ENCODE peak calls at places on chromosome 5, in five cellular contexts. K is naive thymus-derived CD4-positive, alpha-beta T cell; F is epithelial cell of esophagus; H is adrenal gland; D is HAP-1. T is an unnamed sample.

GRCh38 chr5:68012429-68012828 is 203.1 kb upstream of the PIK3R1 start:
- DNase-seq in K (no peak), F (peak; percentile 20), H (no peak), D (no peak), T (no peak)

GRCh38 chr5:113092683-113093082 is 116.1 kb downstream of the DCP2 start:
- DNase-seq in K (no peak), F (peak; percentile 83), H (peak; percentile 32), D (peak; percentile 14), T (no peak)

GRCh38 chr5:154191467-154192261 is 1.1 kb downstream of the GALNT10 start:
- DNase-seq in K (peak; percentile 29), F (no peak), H (peak; percentile 33), D (no peak), T (no peak)

GRCh38 chr5:159943331-159943730 is 27.0 kb downstream of the ADRA1B start:
- DNase-seq in K (no peak), F (no peak), H (no peak), D (no peak), T (no peak)

GRCh38 chr5:19891658-19892057 is 96.3 kb downstream of the CDH18 start:
- DNase-seq in K (no peak), F (peak; percentile 67), H (no peak), D (no peak), T (no peak)

GRCh38 chr5:74239268-74239667 is 401.3 kb downstream of the ENC1 start:
- DNase-seq in K (no peak), F (no peak), H (no peak), D (no peak), T (no peak)

GRCh38 chr5:39476466-39477215 is 51.9 kb upstream of the DAB2 start:
- DNase-seq in K (no peak), F (peak; percentile 19), H (no peak), D (no peak), T (no peak)

GRCh38 chr5:91401175-91401574 is 18.1 kb upstream of the ARRDC3 start:
- DNase-seq in K (no peak), F (no peak), H (no peak), D (no peak), T (no peak)

GRCh38 chr5:118651002-118651401 is 337.3 kb downstream of the DTWD2 start:
- DNase-seq in K (no peak), F (no peak), H (no peak), D (no peak), T (no peak)

GRCh38 chr5:60010328-60010727 is 116.8 kb upstream of the PDE4D start:
- DNase-seq in K (no peak), F (no peak), H (no peak), D (no peak), T (no peak)

GRCh38 chr5:53333160-53333559 is 147.3 kb upstream of the FST start:
- DNase-seq in K (no peak), F (peak; percentile 93), H (no peak), D (no peak), T (no peak)

GRCh38 chr5:79503794-79504495 is 10.0 kb downstream of the HOMER1 start:
- DNase-seq in K (no peak), F (peak; percentile 55), H (no peak), D (no peak), T (no peak)

GRCh38 chr5:59711316-59711715 is 182.2 kb downstream of the PDE4D start:
- DNase-seq in K (no peak), F (no peak), H (no peak), D (no peak), T (no peak)

GRCh38 chr5:68652507-68652906 is 437.0 kb downstream of the PIK3R1 start:
- DNase-seq in K (no peak), F (peak; percentile 34), H (peak; percentile 51), D (no peak), T (no peak)

GRCh38 chr5:103132684-103133083 is 12.6 kb downstream of the PPIP5K2 start:
- DNase-seq in K (no peak), F (no peak), H (no peak), D (no peak), T (no peak)

DNA sequence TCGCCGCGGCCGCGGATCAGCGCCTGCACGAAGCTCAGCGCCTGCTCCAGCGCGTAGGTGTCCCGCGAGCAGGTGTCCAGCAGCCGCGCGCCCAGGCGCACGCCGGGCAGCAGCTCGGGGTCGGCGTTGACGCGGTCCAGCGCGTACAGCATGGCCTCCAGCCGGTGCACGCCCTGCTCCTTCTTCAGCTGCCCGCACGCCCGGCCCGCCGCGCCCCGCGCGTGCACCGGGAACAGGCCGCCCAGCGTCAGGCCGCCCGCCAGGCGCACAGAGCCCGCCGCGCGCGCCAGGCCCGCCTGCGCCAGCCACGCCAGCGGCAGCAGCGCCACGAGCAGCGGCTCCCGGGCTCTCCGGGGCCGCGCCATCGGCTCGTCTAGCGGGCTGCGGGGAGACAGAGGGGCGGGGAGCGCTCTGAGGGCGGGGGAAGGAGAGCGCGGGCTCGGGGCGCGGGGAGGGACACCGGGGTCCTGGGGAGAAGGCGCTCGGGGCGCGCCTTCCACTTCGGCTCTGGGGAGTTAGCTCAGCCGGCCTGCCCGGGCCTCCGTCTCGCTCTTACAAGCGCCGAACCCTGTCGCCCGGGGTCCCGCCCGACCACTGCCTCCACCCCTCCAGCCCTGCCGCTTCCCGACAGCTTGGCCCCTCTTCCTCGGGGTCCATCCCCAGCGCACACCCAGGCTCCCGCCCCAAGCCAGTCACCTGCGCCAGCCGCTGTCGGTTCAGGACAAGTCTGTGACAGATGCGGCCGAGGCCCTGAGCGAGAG is at the start of gene GRM6:
- DNase-seq in K (no peak), F (no peak), H (no peak), D (no peak), T (no peak)
- H3K4me3 ChIP-seq in K (no peak within 1 kb of the TSS), F (no peak within 1 kb of the TSS), H (no peak within 1 kb of the TSS), D (no peak within 1 kb of the TSS), T (no peak within 1 kb of the TSS)

GRCh38 chr5:148640471-148640870 is 13.9 kb downstream of the HTR4 start:
- DNase-seq in K (no peak), F (no peak), H (no peak), D (no peak), T (no peak)
- H3K4me3 ChIP-seq in K (no peak overlapping the region), F (no peak overlapping the region), H (no peak overlapping the region), D (no peak overlapping the region), T (no peak overlapping the region)

GRCh38 chr5:10306806-10307205 is 896 bp downstream of the CMBL start:
- DNase-seq in K (no peak), F (no peak), H (no peak), D (peak; percentile 12), T (no peak)
- H3K4me3 ChIP-seq in K (no peak overlapping the region), F (peak overlapping the region; percentile 46), H (no peak overlapping the region), D (peak overlapping the region; percentile 52), T (no peak overlapping the region)

DNA sequence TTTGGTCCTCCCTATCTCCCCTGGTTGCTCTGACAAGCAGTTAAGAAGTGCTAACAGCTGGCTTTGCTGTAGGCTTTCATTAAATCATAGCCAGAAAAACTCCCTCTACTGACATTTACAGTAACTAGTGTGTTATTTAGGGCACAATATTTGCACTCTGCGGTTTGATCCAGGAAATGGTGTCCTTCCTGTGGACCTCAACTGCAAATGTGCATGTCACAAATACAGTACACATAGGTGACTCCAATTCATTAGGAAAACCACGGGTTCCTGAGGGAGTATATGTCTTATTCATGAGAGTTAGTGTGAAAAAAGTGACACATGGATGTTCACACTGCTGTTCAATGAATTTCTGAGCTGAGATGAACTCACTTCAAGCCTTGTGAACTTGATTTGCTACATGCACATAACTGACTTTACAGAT is 281.6 kb downstream of the EFNA5 start:
- DNase-seq in K (no peak), F (peak; percentile 42), H (no peak), D (no peak), T (peak; percentile 63)
- H3K4me3 ChIP-seq in K (no peak overlapping the region), F (no peak overlapping the region), H (no peak overlapping the region), D (no peak overlapping the region), T (no peak overlapping the region)

DNA sequence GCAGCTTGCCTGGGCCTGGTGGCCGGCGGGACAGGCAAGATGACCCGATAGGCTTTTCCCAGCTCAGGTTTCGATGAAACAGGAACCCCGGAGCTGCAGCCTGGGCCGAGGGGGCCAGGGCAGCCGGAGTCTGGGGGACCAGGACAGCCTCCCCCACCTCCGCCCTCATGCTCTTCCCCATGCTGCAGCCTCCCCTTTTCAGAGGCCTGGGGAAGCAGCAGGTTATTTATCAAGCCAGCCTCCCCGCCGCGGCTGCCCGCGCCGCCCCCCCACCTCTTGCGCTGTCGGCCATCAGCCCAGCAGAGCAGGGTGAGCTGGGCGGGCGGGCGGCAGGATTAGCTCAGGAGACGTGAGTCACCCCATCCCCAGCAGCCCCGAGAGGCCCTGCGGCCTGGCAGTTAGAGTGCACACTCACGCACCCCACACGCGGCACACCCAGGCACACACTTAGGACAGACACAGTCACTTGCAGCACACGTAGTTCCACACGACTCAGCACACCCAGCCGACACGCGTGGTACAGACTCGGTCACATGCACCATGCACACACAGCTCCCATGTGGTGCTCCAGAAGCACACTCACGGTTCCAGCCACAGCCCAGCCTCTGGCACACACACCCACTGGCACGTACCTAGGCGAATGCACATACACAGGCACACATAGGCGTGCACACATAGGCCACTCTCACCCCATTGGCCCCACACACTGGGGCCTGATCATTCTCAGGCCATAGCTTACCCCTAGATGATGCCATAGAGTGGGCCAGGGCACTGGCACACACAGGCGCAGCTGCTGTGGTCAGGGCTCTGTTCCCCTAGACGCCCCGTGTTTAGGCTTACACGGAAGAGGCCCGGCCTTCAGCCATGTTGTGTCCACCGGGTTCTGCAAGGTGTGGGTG is 13.0 kb downstream of the CXXC5 start:
- DNase-seq in K (no peak), F (peak; percentile 96), H (peak; percentile 94), D (no peak), T (no peak)
- H3K4me3 ChIP-seq in K (no peak overlapping the region), F (peak overlapping the region; percentile 18), H (no peak overlapping the region), D (no peak overlapping the region), T (no peak overlapping the region)

GRCh38 chr5:151709109-151709735 is 22.5 kb upstream of the SPARC start:
- DNase-seq in K (no peak), F (no peak), H (no peak), D (no peak), T (no peak)
- H3K4me3 ChIP-seq in K (no peak overlapping the region), F (no peak overlapping the region), H (no peak overlapping the region), D (no peak overlapping the region), T (no peak overlapping the region)

DNA sequence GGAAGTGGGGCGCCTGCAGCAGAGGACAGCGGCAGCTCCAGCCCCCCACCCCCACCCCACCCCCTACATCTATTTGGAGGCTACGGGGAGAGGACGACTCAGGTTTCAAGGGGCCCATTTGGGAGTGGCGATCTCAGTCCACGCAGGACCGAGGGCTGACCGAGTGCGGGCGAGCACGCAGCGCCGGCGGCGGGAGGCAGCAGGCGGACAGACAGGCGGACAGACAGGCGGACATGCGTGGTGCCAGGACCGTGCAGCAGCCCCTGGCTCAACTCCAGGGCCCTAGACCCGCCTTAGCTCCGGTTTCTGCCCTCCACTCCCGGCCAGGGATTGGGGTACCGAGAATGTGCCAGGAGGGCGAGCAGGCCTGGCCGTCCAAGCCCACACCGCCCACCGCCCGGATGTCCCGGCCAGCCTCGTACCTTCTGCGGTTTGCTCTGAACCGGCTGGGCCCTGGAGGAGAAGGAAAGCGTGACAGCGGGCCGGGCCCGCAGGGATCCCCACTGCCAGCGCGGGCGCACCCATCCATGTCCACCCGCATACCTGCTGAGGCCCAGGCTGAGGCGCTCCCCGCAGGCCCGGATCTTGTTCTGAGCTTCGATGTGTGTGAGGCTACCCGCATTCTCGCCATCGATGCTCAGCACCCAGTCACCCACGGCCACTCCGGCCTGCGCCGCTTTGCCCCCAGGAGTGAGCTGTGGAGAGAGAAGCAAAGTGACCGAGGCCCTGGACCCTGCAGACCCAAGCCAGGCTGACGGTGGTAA is 5.2 kb downstream of the PDLIM7 start:
- DNase-seq in K (no peak), F (no peak), H (no peak), D (no peak), T (no peak)
- H3K4me3 ChIP-seq in K (no peak overlapping the region), F (no peak overlapping the region), H (no peak overlapping the region), D (no peak overlapping the region), T (no peak overlapping the region)

T was measured in DND-41.